ENCODE peak calls at places on chromosomes 6 and 20, in seven cellular contexts. G, L, Q, C, A, Y and I are unnamed samples.

GRCh38 chr6:72035966-72036365 is 149.6 kb downstream of the RIMS1 start:
- DNase-seq in C (no peak), Q (no peak), A (no peak), Y (no peak), G (no peak), L (no peak), I (no peak)

GRCh38 chr20:38131588-38132121 is 33.4 kb downstream of the TGM2 start:
- DNase-seq in C (no peak), Y (no peak), A (peak), G (no peak), Q (no peak), L (no peak), I (no peak)

GRCh38 chr20:41895216-41895615 is 277.0 kb upstream of the CHD6 start:
- DNase-seq in C (no peak), L (no peak), A (no peak), Q (no peak), Y (no peak), G (no peak), I (no peak)

GRCh38 chr6:21171801-21172200 is 421.8 kb upstream of the SOX4 start:
- DNase-seq in L (no peak), Y (no peak), C (no peak), Q (no peak), A (no peak), G (no peak), I (no peak)

GRCh38 chr6:7545509-7546369 is 4.3 kb downstream of the DSP start:
- DNase-seq in C (no peak), G (no peak), Y (no peak), L (no peak), A (no peak), Q (no peak), I (no peak)

GRCh38 chr6:25257686-25258348 is 21.4 kb upstream of the CARMIL1 start:
- DNase-seq in G (no peak), Y (no peak), A (no peak), C (no peak), Q (no peak), L (no peak), I (no peak)

GRCh38 chr20:61561111-61561830 is 309.2 kb downstream of the CDH4 start:
- DNase-seq in Y (no peak), G (no peak), Q (no peak), A (no peak), C (no peak), L (no peak), I (no peak)

GRCh38 chr20:57387945-57388351 is 3.2 kb upstream of the RBM38 start:
- DNase-seq in Y (no peak), A (no peak), C (no peak), L (no peak), G (no peak), Q (no peak), I (no peak)

GRCh38 chr6:147751232-147751631 is 242.7 kb downstream of the SAMD5 start:
- DNase-seq in Q (no peak), C (no peak), G (no peak), L (no peak), Y (no peak), A (no peak), I (no peak)

GRCh38 chr6:38134704-38135088 is 315.2 kb downstream of the ZFAND3 start:
- DNase-seq in C (no peak), A (no peak), L (no peak), Y (no peak), Q (no peak), G (no peak), I (no peak)

GRCh38 chr20:32727663-32728062 is 15.6 kb downstream of the COMMD7 start:
- DNase-seq in A (no peak), Q (peak), C (no peak), G (no peak), L (no peak), Y (no peak), I (no peak)

GRCh38 chr6:140073456-140073855 is 699.0 kb upstream of the CITED2 start:
- DNase-seq in Y (no peak), G (no peak), A (no peak), Q (no peak), C (no peak), L (no peak), I (no peak)

GRCh38 chr20:20552076-20552475 is 160.4 kb downstream of the RALGAPA2 start:
- DNase-seq in C (no peak), G (no peak), A (no peak), Q (no peak), L (peak), Y (no peak), I (no peak)

GRCh38 chr20:7853493-7853892 is 86.8 kb downstream of the HAO1 start:
- DNase-seq in L (no peak), Q (no peak), Y (no peak), G (no peak), C (no peak), A (no peak), I (no peak)

GRCh38 chr6:137631323-137631722 is 137.1 kb upstream of the OLIG3 start:
- DNase-seq in L (no peak), C (no peak), G (no peak), Q (peak), A (no peak), Y (no peak), I (no peak)

GRCh38 chr20:51014797-51015722 is 7.8 kb downstream of the KCNG1 start:
- DNase-seq in L (peak), Q (peak), G (no peak), Y (peak), A (no peak), C (peak), I (peak)

GRCh38 chr20:35870541-35871307 is 83.6 kb downstream of the SCAND1 start:
- DNase-seq in Y (no peak), L (no peak), A (no peak), G (no peak), C (no peak), Q (no peak), I (no peak)

GRCh38 chr20:13058666-13059389 is 50.1 kb downstream of the SPTLC3 start:
- DNase-seq in L (no peak), Y (no peak), Q (no peak), G (no peak), A (no peak), C (no peak), I (no peak)

GRCh38 chr6:129842881-129843409 is 18.2 kb downstream of the TMEM244 start:
- DNase-seq in Y (no peak), L (no peak), Q (no peak), A (no peak), C (no peak), G (no peak), I (no peak)

GRCh38 chr6:39812853-39813533 is 20.8 kb downstream of the DAAM2 start:
- DNase-seq in A (no peak), Q (no peak), L (no peak), Y (no peak), G (peak), C (no peak), I (no peak)

GRCh38 chr20:57222631-57222950 is 43.9 kb downstream of the BMP7 start:
- DNase-seq in A (no peak), G (no peak), Y (no peak), C (no peak), Q (no peak), L (no peak), I (no peak)

GRCh38 chr6:83872386-83873118 is 13.1 kb downstream of the CYB5R4 start:
- DNase-seq in G (no peak), Y (no peak), L (no peak), A (no peak), C (no peak), Q (no peak), I (no peak)

GRCh38 chr6:165659945-165660862 is 2.8 kb downstream of the PDE10A start:
- DNase-seq in L (no peak), Q (no peak), A (no peak), C (no peak), Y (peak), G (no peak), I (no peak)

GRCh38 chr6:52909531-52909930 is at the start of gene GSTA3:
- DNase-seq in A (no peak), Q (no peak), C (no peak), Y (no peak), G (no peak), L (no peak), I (no peak)

GRCh38 chr6:3898270-3898994 is 49.3 kb downstream of the FAM50B start:
- DNase-seq in C (no peak), Q (no peak), Y (no peak), G (no peak), L (no peak), A (no peak), I (no peak)

GRCh38 chr20:59305898-59306640 is 5.7 kb downstream of the EDN3 start:
- DNase-seq in Q (no peak), C (no peak), L (no peak), Y (no peak), G (peak), A (no peak), I (no peak)

GRCh38 chr6:152957796-152958195 is 25.0 kb downstream of the FBXO5 start:
- DNase-seq in G (no peak), L (no peak), Q (no peak), C (no peak), A (no peak), Y (no peak), I (no peak)

GRCh38 chr6:105872244-105872643 is 213.9 kb upstream of the PRDM1 start:
- DNase-seq in A (peak), G (no peak), L (no peak), C (no peak), Q (no peak), Y (no peak), I (no peak)

GRCh38 chr20:39358052-39358451 is 395.9 kb downstream of the DHX35 start:
- DNase-seq in C (no peak), A (no peak), L (no peak), Y (no peak), G (no peak), Q (no peak), I (no peak)

GRCh38 chr6:73481969-73482368 is 20.4 kb downstream of the MTO1 start:
- DNase-seq in L (no peak), G (no peak), C (no peak), Q (no peak), A (no peak), Y (no peak), I (no peak)